ENCODE peak calls at places on chromosomes 12 and 14, in six cellular contexts. One of them, this sample, is unnamed.

GRCh38 chr12:50057000-50057841 is at the start of gene ASIC1:
- DNase-seq in IMR-90: peak
- DNase-seq in H1: peak
- DNase-seq in trophoblast cell: peak
- DNase-seq in H9: peak
- DNase-seq in neuronal stem cell: peak
- DNase-seq in this sample: peak

GRCh38 chr12:92431146-92431545 is 271.6 kb upstream of the PLEKHG7 start:
- DNase-seq in IMR-90: no peak
- DNase-seq in H1: no peak
- DNase-seq in trophoblast cell: no peak
- DNase-seq in H9: peak
- DNase-seq in neuronal stem cell: no peak
- DNase-seq in this sample: no peak

GRCh38 chr12:47105914-47106674 is 26.3 kb upstream of the AMIGO2 start:
- DNase-seq in IMR-90: no peak
- DNase-seq in H1: no peak
- DNase-seq in trophoblast cell: no peak
- DNase-seq in H9: no peak
- DNase-seq in neuronal stem cell: no peak
- DNase-seq in this sample: no peak

GRCh38 chr12:100398307-100398706 is 41.4 kb downstream of the SLC17A8 start:
- DNase-seq in IMR-90: no peak
- DNase-seq in H1: no peak
- DNase-seq in trophoblast cell: no peak
- DNase-seq in H9: no peak
- DNase-seq in neuronal stem cell: no peak
- DNase-seq in this sample: no peak

GRCh38 chr12:81347404-81347803 is 269.5 kb downstream of the ACSS3 start:
- DNase-seq in IMR-90: no peak
- DNase-seq in H1: no peak
- DNase-seq in trophoblast cell: no peak
- DNase-seq in H9: peak
- DNase-seq in neuronal stem cell: no peak
- DNase-seq in this sample: no peak

GRCh38 chr14:104433401-104434213 is 146.0 kb upstream of the C14orf180 start:
- DNase-seq in IMR-90: no peak
- DNase-seq in H1: no peak
- DNase-seq in trophoblast cell: no peak
- DNase-seq in H9: peak
- DNase-seq in neuronal stem cell: no peak
- DNase-seq in this sample: no peak

GRCh38 chr12:106605254-106605653 is 22.4 kb downstream of the RFX4 start:
- DNase-seq in IMR-90: no peak
- DNase-seq in H1: no peak
- DNase-seq in trophoblast cell: no peak
- DNase-seq in H9: no peak
- DNase-seq in neuronal stem cell: no peak
- DNase-seq in this sample: no peak

GRCh38 chr14:66824251-66824650 is 316.3 kb downstream of the GPHN start:
- DNase-seq in IMR-90: no peak
- DNase-seq in H1: no peak
- DNase-seq in trophoblast cell: no peak
- DNase-seq in H9: no peak
- DNase-seq in neuronal stem cell: no peak
- DNase-seq in this sample: no peak

GRCh38 chr12:64627781-64628180 is 17.5 kb downstream of the RASSF3 start:
- DNase-seq in IMR-90: peak
- DNase-seq in H1: no peak
- DNase-seq in trophoblast cell: no peak
- DNase-seq in H9: no peak
- DNase-seq in neuronal stem cell: no peak
- DNase-seq in this sample: peak

GRCh38 chr12:128091101-128091795 is 175.7 kb upstream of the TMEM132C start:
- DNase-seq in IMR-90: no peak
- DNase-seq in H1: no peak
- DNase-seq in trophoblast cell: no peak
- DNase-seq in H9: peak
- DNase-seq in neuronal stem cell: peak
- DNase-seq in this sample: peak

GRCh38 chr12:124829708-124830304 is 33.9 kb downstream of the SCARB1 start:
- DNase-seq in IMR-90: no peak
- DNase-seq in H1: no peak
- DNase-seq in trophoblast cell: peak
- DNase-seq in H9: no peak
- DNase-seq in neuronal stem cell: no peak
- DNase-seq in this sample: no peak

GRCh38 chr12:124829008-124829707 is 34.5 kb downstream of the SCARB1 start:
- DNase-seq in IMR-90: peak
- DNase-seq in H1: no peak
- DNase-seq in trophoblast cell: peak
- DNase-seq in H9: no peak
- DNase-seq in neuronal stem cell: no peak
- DNase-seq in this sample: peak

GRCh38 chr12:124827588-124828184 is 36.0 kb downstream of the SCARB1 start:
- DNase-seq in IMR-90: no peak
- DNase-seq in H1: no peak
- DNase-seq in trophoblast cell: peak
- DNase-seq in H9: no peak
- DNase-seq in neuronal stem cell: no peak
- DNase-seq in this sample: no peak

GRCh38 chr12:124830306-124830705 is 33.4 kb downstream of the SCARB1 start:
- DNase-seq in IMR-90: no peak
- DNase-seq in H1: no peak
- DNase-seq in trophoblast cell: peak
- DNase-seq in H9: no peak
- DNase-seq in neuronal stem cell: no peak
- DNase-seq in this sample: no peak

DNA sequence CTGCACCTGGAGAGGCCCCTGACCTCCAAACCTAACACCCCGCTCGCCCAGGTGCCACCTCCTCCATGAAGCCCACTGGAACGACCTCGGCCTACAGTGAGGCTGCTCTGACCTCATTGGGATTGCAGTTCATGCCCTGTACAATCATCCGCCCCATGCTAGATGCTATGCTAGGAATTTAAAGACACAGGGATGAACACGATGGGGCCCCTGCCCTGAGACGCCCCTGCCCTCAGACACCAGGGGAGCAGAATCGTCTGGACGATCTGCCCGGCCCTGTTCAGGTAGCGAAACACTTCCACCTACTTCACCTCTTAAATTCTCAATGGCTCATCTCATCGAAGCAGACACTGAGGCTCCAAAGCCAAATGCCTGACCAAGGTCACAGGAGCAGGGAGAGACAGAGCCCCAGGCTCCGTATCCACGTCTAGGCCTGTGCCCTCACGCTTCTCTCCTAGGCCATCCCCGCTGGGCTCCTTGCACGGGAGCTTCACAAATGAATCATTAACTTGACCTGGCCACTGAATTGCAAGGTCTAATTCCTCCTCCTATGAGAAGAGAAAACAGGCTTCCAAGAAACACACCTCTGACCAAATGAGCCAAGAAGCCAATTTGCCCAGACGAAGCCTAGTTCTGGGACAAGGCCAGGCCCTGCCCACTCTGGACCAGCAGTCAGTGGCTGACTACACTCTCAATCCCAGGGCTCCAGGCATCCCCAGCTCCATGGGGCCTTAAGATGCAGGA is 35.2 kb downstream of the SCARB1 start:
- DNase-seq in IMR-90: peak
- DNase-seq in H1: no peak
- DNase-seq in trophoblast cell: peak
- DNase-seq in H9: no peak
- DNase-seq in neuronal stem cell: no peak
- DNase-seq in this sample: peak
- H2AK5ac ChIP-seq in IMR-90: peak
- H2AK5ac ChIP-seq in H1: no peak
- H2AK5ac ChIP-seq in trophoblast cell: no peak
- H2AK5ac ChIP-seq in H9: no peak
- H2AK5ac ChIP-seq in neuronal stem cell: no peak
- H2AK5ac ChIP-seq in this sample: peak

GRCh38 chr14:99255621-99256482 is 16.1 kb downstream of the BCL11B start:
- DNase-seq in IMR-90: no peak
- DNase-seq in H1: no peak
- DNase-seq in trophoblast cell: no peak
- DNase-seq in H9: no peak
- DNase-seq in neuronal stem cell: no peak
- DNase-seq in this sample: no peak
- H3K23ac ChIP-seq in IMR-90: no peak
- H3K23ac ChIP-seq in H1: no peak
- H3K23ac ChIP-seq in trophoblast cell: no peak
- H3K23ac ChIP-seq in H9: no peak
- H3K23ac ChIP-seq in neuronal stem cell: no peak
- H3K23ac ChIP-seq in this sample: no peak

GRCh38 chr12:120475643-120476042 is 6.1 kb upstream of the SRSF9 start:
- DNase-seq in IMR-90: no peak
- DNase-seq in H1: no peak
- DNase-seq in trophoblast cell: no peak
- DNase-seq in H9: no peak
- DNase-seq in neuronal stem cell: no peak
- DNase-seq in this sample: no peak
- H4K91ac ChIP-seq in IMR-90: no peak
- H4K91ac ChIP-seq in H1: no peak
- H4K91ac ChIP-seq in trophoblast cell: no peak
- H4K91ac ChIP-seq in H9: no peak
- H4K91ac ChIP-seq in neuronal stem cell: no peak
- H4K91ac ChIP-seq in this sample: no peak

GRCh38 chr12:124386059-124386458 is 91.2 kb downstream of the RFLNA start:
- DNase-seq in IMR-90: no peak
- DNase-seq in H1: no peak
- DNase-seq in trophoblast cell: peak
- DNase-seq in H9: no peak
- DNase-seq in neuronal stem cell: no peak
- DNase-seq in this sample: peak
- H2AK5ac ChIP-seq in IMR-90: peak
- H2AK5ac ChIP-seq in H1: no peak
- H2AK5ac ChIP-seq in trophoblast cell: peak
- H2AK5ac ChIP-seq in H9: no peak
- H2AK5ac ChIP-seq in neuronal stem cell: peak
- H2AK5ac ChIP-seq in this sample: peak

DNA sequence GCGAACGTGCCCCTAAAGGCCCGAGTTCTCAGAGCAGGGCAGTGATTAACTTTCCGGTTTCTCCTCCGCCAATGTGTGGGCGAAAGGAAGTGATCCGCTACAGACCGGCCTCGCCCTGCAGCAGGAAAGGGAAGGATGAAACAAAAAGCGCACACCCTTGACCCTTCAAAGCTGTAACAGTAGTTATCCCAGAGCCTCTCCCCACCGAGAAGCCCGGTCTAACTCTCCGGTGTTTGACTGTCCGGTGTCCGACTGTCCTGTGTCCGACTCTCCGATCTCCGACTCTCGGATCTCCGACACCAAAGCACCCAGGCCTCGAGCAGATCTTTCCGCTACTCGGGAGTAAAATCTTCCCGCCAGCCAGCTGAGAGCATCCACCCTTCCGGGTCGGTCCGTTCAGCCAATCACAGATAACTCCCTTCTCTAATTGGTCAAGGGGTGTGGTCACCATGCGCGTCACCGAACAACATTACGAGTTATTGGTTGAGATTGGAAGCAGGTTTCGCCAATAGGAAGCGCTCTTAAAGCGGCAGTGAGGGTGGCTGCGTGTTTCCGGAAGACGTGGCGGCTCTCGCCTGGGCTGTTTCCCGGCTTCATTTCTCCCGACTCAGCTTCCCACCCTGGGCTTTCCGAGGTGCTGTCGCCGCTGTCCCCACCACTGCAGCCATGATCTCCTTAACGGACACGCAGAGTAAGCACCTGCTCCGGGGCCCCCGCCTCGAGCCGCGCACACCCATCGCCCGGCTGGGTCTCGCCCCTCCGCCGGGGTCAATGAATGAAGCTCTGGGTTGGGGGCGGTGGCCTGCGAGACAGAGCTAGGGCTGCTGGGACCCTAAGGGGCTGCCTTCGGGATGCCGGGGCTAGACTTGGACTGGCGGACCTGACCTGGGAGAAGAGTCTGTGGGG is at the start of the genes GOLT1B and RECQL:
- DNase-seq in IMR-90: peak
- DNase-seq in H1: peak
- DNase-seq in trophoblast cell: peak
- DNase-seq in H9: peak
- DNase-seq in neuronal stem cell: peak
- DNase-seq in this sample: peak
- H3K23ac ChIP-seq in IMR-90: peak
- H3K23ac ChIP-seq in H1: no peak
- H3K23ac ChIP-seq in trophoblast cell: no peak
- H3K23ac ChIP-seq in H9: no peak
- H3K23ac ChIP-seq in neuronal stem cell: peak
- H3K23ac ChIP-seq in this sample: no peak

GRCh38 chr14:90891326-90891725 is 75.1 kb upstream of the TTC7B start:
- DNase-seq in IMR-90: no peak
- DNase-seq in H1: no peak
- DNase-seq in trophoblast cell: no peak
- DNase-seq in H9: no peak
- DNase-seq in neuronal stem cell: no peak
- DNase-seq in this sample: no peak
- H4K91ac ChIP-seq in IMR-90: no peak
- H4K91ac ChIP-seq in H1: no peak
- H4K91ac ChIP-seq in trophoblast cell: no peak
- H4K91ac ChIP-seq in H9: no peak
- H4K91ac ChIP-seq in neuronal stem cell: no peak
- H4K91ac ChIP-seq in this sample: no peak

DNA sequence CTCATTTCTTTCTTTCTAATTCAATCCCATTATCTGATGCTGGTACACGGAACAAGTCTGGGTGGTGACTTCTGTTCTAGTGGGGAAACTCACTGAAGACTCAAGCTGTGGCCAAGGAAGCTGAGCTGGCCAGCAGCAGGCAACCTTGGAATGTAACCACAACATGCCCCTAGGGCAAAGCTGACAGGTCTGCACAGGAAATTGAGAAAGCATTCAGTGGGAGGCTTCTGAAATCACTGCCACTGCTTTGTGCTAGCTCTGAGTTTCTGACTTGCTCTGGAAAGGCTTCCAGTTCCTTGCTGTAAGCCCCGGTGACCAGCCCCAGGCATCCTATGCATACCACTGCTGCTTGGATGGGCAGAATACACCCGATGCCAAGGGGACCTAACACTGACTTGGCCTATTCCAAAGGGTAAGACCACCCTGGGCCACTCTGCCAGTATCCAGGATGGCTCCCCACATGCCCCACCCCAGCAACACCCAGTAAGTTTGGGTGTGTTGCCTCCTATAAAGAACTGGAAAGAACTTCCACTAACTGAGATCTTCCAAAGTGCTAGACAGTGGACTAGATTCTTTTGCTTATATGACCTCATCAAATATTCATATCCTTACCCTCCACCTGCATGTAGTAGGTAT is 84.5 kb upstream of the CDKN3 start:
- DNase-seq in IMR-90: peak
- DNase-seq in H1: no peak
- DNase-seq in trophoblast cell: peak
- DNase-seq in H9: peak
- DNase-seq in neuronal stem cell: no peak
- DNase-seq in this sample: peak
- H2AK5ac ChIP-seq in IMR-90: no peak
- H2AK5ac ChIP-seq in H1: no peak
- H2AK5ac ChIP-seq in trophoblast cell: no peak
- H2AK5ac ChIP-seq in H9: no peak
- H2AK5ac ChIP-seq in neuronal stem cell: no peak
- H2AK5ac ChIP-seq in this sample: peak

GRCh38 chr12:57223191-57224165 is 6.0 kb upstream of the SHMT2 start:
- DNase-seq in IMR-90: no peak
- DNase-seq in H1: no peak
- DNase-seq in trophoblast cell: no peak
- DNase-seq in H9: no peak
- DNase-seq in neuronal stem cell: no peak
- DNase-seq in this sample: no peak
- H3K23ac ChIP-seq in IMR-90: peak
- H3K23ac ChIP-seq in H1: no peak
- H3K23ac ChIP-seq in trophoblast cell: no peak
- H3K23ac ChIP-seq in H9: no peak
- H3K23ac ChIP-seq in neuronal stem cell: peak
- H3K23ac ChIP-seq in this sample: no peak